ENCODE peak calls at places on chromosomes 2 and 18, in seven cellular contexts. X, N, U, P, L, I and O are unnamed samples.

GRCh38 chr2:144959416-144959815 is 439.5 kb upstream of the ZEB2 start:
- DNase-seq in X (peak; percentile 17), N (no peak), U (no peak), P (no peak), L (no peak), I (no peak), O (no peak)

GRCh38 chr18:50284226-50284885 is 3.0 kb upstream of the MBD1 start:
- DNase-seq in X (no peak), N (no peak), U (no peak), P (no peak), L (no peak), I (no peak), O (no peak)

GRCh38 chr2:8148260-8148880 is 533.5 kb upstream of the ID2 start:
- DNase-seq in X (peak; percentile 90), N (no peak), U (peak; percentile 87), P (no peak), L (peak; percentile 77), I (no peak), O (peak; percentile 10)

GRCh38 chr18:72544092-72544886 is at the start of gene CBLN2:
- DNase-seq in X (peak; percentile 18), N (peak; percentile 89), U (peak; percentile 24), P (peak; percentile 72), L (no peak), I (peak; percentile 80), O (peak; percentile 72)

GRCh38 chr2:54803783-54804758 is 80.6 kb downstream of the EML6 start:
- DNase-seq in X (no peak), N (no peak), U (no peak), P (no peak), L (no peak), I (no peak), O (peak; percentile 9)

GRCh38 chr2:85911836-85912692 is 23.3 kb upstream of the ST3GAL5 start:
- DNase-seq in X (peak; percentile 85), N (no peak), U (peak; percentile 49), P (no peak), L (peak; percentile 96), I (no peak), O (no peak)

GRCh38 chr2:120852200-120852815 is 116.6 kb downstream of the GLI2 start:
- DNase-seq in X (no peak), N (no peak), U (no peak), P (no peak), L (no peak), I (no peak), O (no peak)

GRCh38 chr18:37712776-37713175 is 147.2 kb upstream of the CELF4 start:
- DNase-seq in X (no peak), N (no peak), U (no peak), P (no peak), L (no peak), I (no peak), O (no peak)

GRCh38 chr2:23380562-23381065 is 4.4 kb upstream of the KLHL29 start:
- DNase-seq in X (peak; percentile 17), N (no peak), U (no peak), P (no peak), L (peak; percentile 22), I (no peak), O (peak; percentile 42)

GRCh38 chr2:137938204-137938603 is 26.1 kb upstream of the HNMT start:
- DNase-seq in X (peak; percentile 59), N (no peak), U (no peak), P (no peak), L (peak; percentile 53), I (no peak), O (no peak)

GRCh38 chr2:145344076-145344724 is 824.3 kb upstream of the ZEB2 start:
- DNase-seq in X (peak; percentile 50), N (no peak), U (no peak), P (no peak), L (peak; percentile 33), I (no peak), O (no peak)

GRCh38 chr2:65630643-65631042 is 198.2 kb upstream of the SPRED2 start:
- DNase-seq in X (peak; percentile 77), N (no peak), U (peak; percentile 93), P (no peak), L (peak; percentile 89), I (no peak), O (peak; percentile 10)

GRCh38 chr2:120319686-120320317 is 26.1 kb upstream of the INHBB start:
- DNase-seq in X (no peak), N (no peak), U (no peak), P (no peak), L (no peak), I (no peak), O (no peak)

GRCh38 chr18:38606841-38607240 is 1041.2 kb upstream of the CELF4 start:
- DNase-seq in X (no peak), N (no peak), U (peak; percentile 9), P (no peak), L (peak; percentile 8), I (no peak), O (no peak)

GRCh38 chr2:178845565-178846457 is 38.6 kb upstream of the TTN start:
- DNase-seq in X (peak; percentile 58), N (no peak), U (no peak), P (no peak), L (no peak), I (no peak), O (no peak)

GRCh38 chr2:69546646-69547045 is 96.9 kb downstream of the AAK1 start:
- DNase-seq in X (no peak), N (no peak), U (no peak), P (no peak), L (no peak), I (no peak), O (no peak)

GRCh38 chr2:48248251-48248933 is 281.6 kb upstream of the STON1 start:
- DNase-seq in X (peak; percentile 94), N (no peak), U (peak; percentile 88), P (no peak), L (peak; percentile 94), I (peak; percentile 36), O (peak; percentile 95)

GRCh38 chr2:96103906-96104861 is 12.2 kb downstream of the ADRA2B start:
- DNase-seq in X (no peak), N (peak; percentile 35), U (no peak), P (no peak), L (no peak), I (peak; percentile 22), O (no peak)

DNA sequence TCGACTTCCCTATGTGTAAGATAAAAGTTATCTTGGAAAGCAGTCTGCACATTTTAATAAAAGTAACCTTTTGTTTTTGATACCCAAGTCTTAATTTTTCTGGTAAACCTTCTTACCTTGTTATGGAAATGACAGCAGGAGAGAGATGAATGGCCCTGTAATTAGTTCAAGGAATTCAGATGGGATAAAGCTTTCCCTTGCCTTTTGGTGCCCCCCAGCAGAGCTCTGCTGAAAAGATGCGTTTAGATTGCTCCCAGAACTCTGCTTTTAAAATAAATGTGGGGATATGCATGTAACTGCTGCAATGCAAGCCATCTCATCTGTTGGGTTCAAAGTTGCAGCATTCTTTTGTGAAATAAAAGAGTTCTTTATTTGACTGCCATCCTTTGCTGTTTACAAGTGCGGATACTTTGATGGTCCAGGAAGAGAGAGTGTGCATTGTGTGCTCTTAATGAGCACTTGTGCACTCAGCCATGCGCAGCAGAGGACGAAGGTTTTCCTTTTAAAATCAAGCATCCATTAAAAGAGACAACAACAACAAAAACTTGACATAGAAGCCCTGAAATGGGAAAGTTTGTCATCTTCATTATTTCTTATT is 176.7 kb upstream of the ST6GAL2 start:
- DNase-seq in X (no peak), N (no peak), U (no peak), P (peak; percentile 41), L (no peak), I (no peak), O (no peak)
- H4K8ac ChIP-seq in X (no peak overlapping the region), N (no peak overlapping the region), U (no peak overlapping the region), P (no peak overlapping the region), L (no peak overlapping the region), I (no peak overlapping the region), O (no peak overlapping the region)

DNA sequence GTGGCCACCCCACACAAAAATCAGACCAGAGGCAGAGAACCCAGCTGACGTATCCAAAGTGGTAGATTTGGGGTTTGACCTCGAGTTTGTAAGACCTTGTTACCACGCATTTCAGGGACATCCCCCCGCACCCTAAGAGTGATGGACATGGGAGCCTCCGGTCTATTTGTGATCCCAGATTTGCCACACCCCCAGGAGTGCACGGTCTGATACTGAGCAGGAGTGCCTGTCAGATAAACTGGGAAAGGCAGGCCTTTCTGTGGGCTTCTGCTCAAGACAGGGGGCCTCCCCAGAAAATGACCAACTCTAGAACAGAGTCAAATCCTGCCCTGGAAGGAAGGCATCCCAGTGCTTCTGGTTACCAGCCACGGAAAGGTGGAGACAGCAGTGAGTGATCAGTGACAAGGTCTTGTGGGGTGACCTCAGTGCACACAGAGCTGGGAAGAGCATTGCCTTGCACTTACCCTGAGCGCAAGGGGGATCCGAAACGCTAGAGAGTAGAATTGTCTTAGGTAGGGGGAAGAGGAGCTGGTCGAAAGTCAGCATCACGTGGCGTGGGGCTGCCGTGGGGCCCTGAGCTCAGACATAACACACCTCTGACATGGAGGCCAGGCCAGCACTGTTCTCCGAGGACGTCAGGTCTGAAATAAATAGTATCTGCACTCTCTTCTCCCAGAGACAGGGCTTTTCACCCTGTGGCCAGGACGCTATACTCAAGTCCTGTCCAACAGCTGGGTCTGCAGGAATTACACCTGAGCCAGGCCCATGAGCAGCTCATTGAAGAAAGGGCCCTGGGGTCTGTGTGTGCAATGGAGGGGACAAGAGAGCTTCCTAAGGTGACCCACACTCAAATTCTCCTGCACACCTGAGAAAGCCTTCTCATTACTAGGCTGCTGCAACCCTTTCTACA is 242.4 kb upstream of the SALL3 start:
- DNase-seq in X (no peak), N (no peak), U (no peak), P (no peak), L (no peak), I (peak; percentile 10), O (no peak)
- H3K4me1 ChIP-seq in X (no peaks in the 10 kb centered on the region), N (no peaks in the 10 kb centered on the region), U (no peaks in the 10 kb centered on the region), P (peaks cover 2% of the 10 kb centered on the region), L (no peaks in the 10 kb centered on the region), I (no peaks in the 10 kb centered on the region), O (no peaks in the 10 kb centered on the region)

DNA sequence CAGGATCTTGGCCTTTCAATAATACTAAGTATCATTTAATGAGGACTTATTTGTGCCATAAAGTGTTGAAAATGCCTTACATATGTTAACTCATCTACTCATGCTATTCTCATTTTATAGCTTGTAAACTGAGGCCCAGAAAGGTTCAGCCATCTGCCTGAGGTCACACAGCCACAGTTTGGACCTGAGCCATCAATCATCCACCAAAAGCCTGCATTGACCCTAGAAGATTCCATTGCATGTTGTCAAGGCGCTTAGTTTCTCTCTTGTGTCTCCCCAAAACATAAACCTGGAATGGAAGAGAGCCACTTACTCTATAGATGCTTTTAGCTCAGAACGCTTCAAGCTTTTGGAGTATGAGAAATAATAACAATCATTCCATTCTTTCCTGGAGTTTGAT is 26.8 kb downstream of the NPAS2 start:
- DNase-seq in X (no peak), N (no peak), U (no peak), P (no peak), L (no peak), I (no peak), O (no peak)
- H4K8ac ChIP-seq in X (no peak overlapping the region), N (no peak overlapping the region), U (no peak overlapping the region), P (no peak overlapping the region), L (no peak overlapping the region), I (no peak overlapping the region), O (no peak overlapping the region)

DNA sequence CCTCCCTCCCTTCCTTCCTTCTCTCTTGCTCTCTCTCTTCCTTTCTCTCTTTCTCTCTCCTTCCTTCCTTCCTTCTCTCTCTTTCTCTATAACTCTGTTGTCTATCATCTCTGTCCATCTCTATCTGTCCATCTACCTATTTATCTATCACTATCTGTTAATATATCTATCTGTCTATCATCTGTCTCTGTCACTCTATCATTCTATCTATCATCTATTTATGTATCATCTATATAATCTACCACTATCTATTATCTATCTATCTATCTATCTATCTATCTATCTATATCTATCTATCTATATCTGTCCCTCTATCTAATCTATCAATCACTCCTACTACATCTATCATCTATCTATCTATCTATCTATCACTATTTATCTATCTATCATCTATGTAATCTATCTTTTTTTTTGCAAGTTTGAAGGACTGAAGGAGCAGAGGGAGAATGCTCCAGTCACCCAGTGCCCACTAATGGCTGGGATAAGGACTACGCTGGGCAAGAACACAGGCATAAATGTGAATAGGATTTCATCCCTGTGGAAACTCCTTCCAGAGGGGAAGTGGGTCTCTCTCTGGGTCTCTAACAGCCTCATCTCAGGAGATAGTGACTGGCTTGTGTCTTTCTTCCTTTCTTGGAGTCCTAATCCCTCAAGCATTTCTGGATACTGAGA is 427.0 kb downstream of the LPIN1 start:
- DNase-seq in X (peak; percentile 20), N (no peak), U (no peak), P (no peak), L (peak; percentile 42), I (no peak), O (peak; percentile 21)
- H3K4me1 ChIP-seq in X (peaks cover 27% of the 10 kb centered on the region), N (no peaks in the 10 kb centered on the region), U (peaks cover 27% of the 10 kb centered on the region), P (peaks cover 11% of the 10 kb centered on the region), L (peaks cover 3% of the 10 kb centered on the region), I (no peaks in the 10 kb centered on the region), O (no peaks in the 10 kb centered on the region)